ENCODE peak calls at places on chromosomes 13 and 19, in six cellular contexts. T, F, I, S, N and W are unnamed samples.

GRCh38 chr13:87669379-87669978 is 1.7 kb upstream of the SLITRK5 start:
- DNase-seq in N (no peak), F (no peak), T (no peak), I (peak), S (no peak), W (no peak)

GRCh38 chr19:15111758-15112157 is 4.6 kb downstream of the SYDE1 start:
- DNase-seq in N (no peak), T (no peak), I (no peak), F (no peak), S (no peak), W (no peak)

GRCh38 chr13:99991806-99992242 is 10.2 kb downstream of the ZIC2 start:
- DNase-seq in T (no peak), I (no peak), F (no peak), S (no peak), N (no peak), W (no peak)

GRCh38 chr19:15161028-15161984 is 39.5 kb downstream of the NOTCH3 start:
- DNase-seq in T (no peak), F (no peak), S (no peak), I (peak), N (no peak), W (no peak)

GRCh38 chr13:110290811-110291210 is 16.1 kb downstream of the COL4A1 start:
- DNase-seq in S (no peak), I (no peak), N (no peak), T (no peak), F (no peak), W (no peak)

GRCh38 chr13:24744247-24744646 is 19.7 kb upstream of the RNF17 start:
- DNase-seq in I (no peak), T (no peak), S (no peak), N (no peak), F (no peak), W (no peak)

GRCh38 chr13:110336681-110337080 is 29.6 kb downstream of the COL4A2 start:
- DNase-seq in S (peak), N (no peak), F (no peak), T (no peak), I (no peak), W (no peak)

GRCh38 chr13:30463820-30464495 is 1.8 kb downstream of the HMGB1 start:
- DNase-seq in T (peak), N (peak), I (peak), F (no peak), S (peak), W (no peak)

GRCh38 chr19:58044886-58045285 is 11.1 kb downstream of the ZSCAN1 start:
- DNase-seq in T (no peak), I (no peak), F (no peak), N (no peak), S (no peak), W (no peak)

GRCh38 chr13:101576452-101576851 is 124.0 kb downstream of the ITGBL1 start:
- DNase-seq in N (no peak), I (no peak), F (peak), S (peak), T (no peak), W (no peak)

GRCh38 chr19:15300533-15301194 is 31.7 kb downstream of the BRD4 start:
- DNase-seq in F (peak), T (no peak), S (peak), I (peak), N (no peak), W (no peak)

GRCh38 chr13:80755925-80756324 is 415.0 kb upstream of the SPRY2 start:
- DNase-seq in F (no peak), T (no peak), S (peak), N (no peak), I (no peak), W (no peak)

GRCh38 chr19:19061491-19061890 is 2.3 kb upstream of the SLC25A42 start:
- DNase-seq in N (peak), T (peak), S (peak), I (no peak), F (no peak), W (no peak)

GRCh38 chr13:28027607-28028364 is 39.3 kb upstream of the URAD start:
- DNase-seq in T (no peak), N (no peak), S (no peak), F (no peak), I (no peak), W (no peak)

GRCh38 chr13:24827799-24828198 is 63.8 kb downstream of the RNF17 start:
- DNase-seq in I (no peak), F (no peak), S (no peak), N (no peak), T (no peak), W (no peak)

GRCh38 chr13:110218601-110219201 is 88.3 kb downstream of the COL4A1 start:
- DNase-seq in I (no peak), T (no peak), F (no peak), S (no peak), N (no peak), W (no peak)

GRCh38 chr13:74132768-74133656 is 1.2 kb downstream of the KLF12 start:
- DNase-seq in S (peak), T (no peak), N (peak), F (no peak), I (no peak), W (no peak)

GRCh38 chr19:11659612-11660011 is 62.3 kb downstream of the ZNF627 start:
- DNase-seq in N (no peak), I (peak), F (no peak), T (no peak), S (peak), W (no peak)

GRCh38 chr13:73708393-73708985 is 425.7 kb downstream of the KLF12 start:
- DNase-seq in N (no peak), T (no peak), F (peak), I (peak), S (peak), W (peak)

GRCh38 chr13:80923907-80924306 is 583.0 kb upstream of the SPRY2 start:
- DNase-seq in S (peak), T (no peak), F (no peak), I (no peak), N (no peak), W (no peak)

GRCh38 chr13:26624572-26624971 is 67.1 kb downstream of the WASF3 start:
- DNase-seq in T (no peak), I (no peak), S (no peak), F (no peak), N (no peak), W (no peak)

GRCh38 chr13:66138172-66138811 is 1091.8 kb downstream of the PCDH9 start:
- DNase-seq in N (no peak), S (no peak), T (no peak), F (no peak), I (no peak), W (no peak)

GRCh38 chr13:112172641-112173171 is 105.8 kb downstream of the SOX1 start:
- DNase-seq in S (no peak), F (no peak), I (no peak), N (no peak), T (no peak), W (no peak)

DNA sequence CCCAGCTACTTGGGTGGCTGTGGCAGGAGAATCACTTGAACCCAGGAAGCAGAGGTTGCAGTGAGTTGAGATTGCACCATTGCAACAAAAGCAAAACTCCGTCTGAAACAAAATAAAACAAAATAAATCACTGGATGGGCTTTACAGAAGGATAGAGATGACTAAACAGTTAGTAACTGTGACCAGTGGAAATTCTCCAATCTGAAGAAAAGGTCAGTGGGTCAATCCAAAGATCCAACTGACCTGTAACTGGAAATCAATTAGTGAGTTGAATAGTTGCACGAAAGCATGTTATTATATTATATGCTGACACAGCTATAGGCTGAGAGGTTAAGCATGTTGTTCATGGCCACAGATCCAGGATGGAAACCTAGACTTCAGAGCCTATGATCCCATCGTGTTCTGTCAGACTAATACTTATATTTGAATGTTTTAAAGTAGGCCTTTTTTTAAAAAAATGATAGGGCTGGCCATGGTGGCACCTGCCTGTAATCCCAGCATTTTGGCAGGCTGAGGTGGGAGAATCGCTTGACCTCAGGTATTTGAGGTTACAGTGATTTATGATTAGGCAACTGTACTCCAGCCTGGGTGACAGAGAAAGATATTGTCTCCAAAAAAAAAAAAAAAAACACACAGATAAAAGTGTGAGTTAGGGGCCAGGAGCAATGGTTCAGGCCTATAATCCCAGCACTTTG is 1.4 kb downstream of the ECH1 start:
- DNase-seq in F (no peak), S (peak), T (no peak), I (no peak), N (no peak), W (no peak)
- TF ChIP-seq CTCF in F (no peak), S (no peak), T (no peak), I (no peak), N (no peak), W (no peak)

DNA sequence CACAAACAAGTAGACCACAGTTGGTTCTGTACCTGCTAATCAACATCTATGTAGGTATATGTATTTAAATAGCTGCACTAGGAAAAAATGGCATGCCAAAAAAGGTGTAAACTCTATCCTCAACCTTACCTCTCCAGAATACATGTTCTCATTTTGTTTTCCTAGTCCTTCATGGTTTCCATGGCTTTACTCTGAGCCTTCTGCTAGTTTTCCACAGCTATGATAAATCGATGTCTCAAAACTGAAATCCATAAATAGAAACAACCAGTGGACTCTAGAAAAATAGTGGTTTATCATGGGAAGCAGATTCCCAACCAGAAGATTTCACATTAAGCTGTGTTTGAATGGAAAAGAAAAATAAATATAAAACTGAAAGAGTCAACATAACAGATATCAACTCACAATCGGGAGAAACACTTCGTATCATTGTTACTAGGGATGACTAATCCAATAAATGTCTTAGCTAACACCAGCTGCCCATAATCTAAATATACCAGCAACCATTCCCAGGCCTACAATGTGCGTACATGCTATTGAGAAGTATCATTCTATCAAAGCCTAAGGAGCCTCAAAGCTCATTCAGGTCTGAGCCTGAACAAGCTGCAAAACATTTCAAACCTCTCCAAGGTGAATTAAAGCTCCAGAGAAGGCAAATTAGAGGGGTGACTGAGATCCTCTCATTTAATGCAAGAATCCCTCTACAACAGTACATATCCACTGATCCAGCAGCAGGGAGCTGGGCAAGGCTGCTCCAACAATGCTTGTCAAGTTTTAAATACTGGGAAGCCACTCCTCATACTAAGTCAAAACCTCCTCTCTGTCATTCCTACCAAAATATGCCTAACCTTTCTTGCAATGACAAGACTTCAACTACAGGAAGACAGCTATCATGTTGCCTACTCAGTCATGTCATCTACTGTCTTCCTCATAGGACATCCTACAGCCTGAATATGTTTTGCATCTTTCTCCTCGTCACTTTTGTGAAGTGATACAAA is 90.2 kb downstream of the KCTD12 start:
- DNase-seq in I (no peak), T (no peak), N (no peak), F (no peak), S (peak), W (no peak)
- H3K4me3 ChIP-seq in I (no peak), T (no peak), N (no peak), F (no peak), S (no peak), W (no peak)

GRCh38 chr13:62158520-62158919 is 742.9 kb upstream of the PCDH20 start:
- DNase-seq in I (no peak), N (no peak), S (no peak), F (no peak), T (no peak), W (no peak)
- TF ChIP-seq CTCF in I (no peak), N (no peak), S (no peak), F (no peak), T (no peak), W (no peak)

GRCh38 chr19:6535558-6536137 is 4.8 kb downstream of the TNFSF9 start:
- DNase-seq in F (no peak), N (no peak), S (no peak), T (no peak), I (no peak), W (no peak)
- H3K4me3 ChIP-seq in F (no peak), N (no peak), S (no peak), T (no peak), I (no peak), W (no peak)